ENCODE peak calls at places on chromosomes 16 and 17, in six cellular contexts. Y, N, F, A, G and O are unnamed samples. For H3K4me1 and H3K9me3, the result is how much of the 10 kb centered on the place peaks cover.

GRCh38 chr17:63542218-63542545 is 8.1 kb upstream of the DCAF7 start:
- DNase-seq in Y (no peak), N (no peak), F (peak), A (peak), G (no peak), O (peak)

GRCh38 chr17:45394913-45395568 is 37.6 kb downstream of the ARHGAP27 start:
- DNase-seq in Y (peak), N (peak), F (peak), A (peak), G (peak), O (peak)

GRCh38 chr16:53224932-53225533 is 170.2 kb downstream of the CHD9 start:
- DNase-seq in Y (no peak), N (no peak), F (no peak), A (no peak), G (no peak), O (no peak)

GRCh38 chr17:74466111-74466784 is at the start of gene CD300A:
- DNase-seq in Y (peak), N (peak), F (peak), A (no peak), G (no peak), O (peak)

GRCh38 chr16:68227183-68227793 is 8.6 kb downstream of the ESRP2 start:
- DNase-seq in Y (no peak), N (no peak), F (no peak), A (peak), G (no peak), O (peak)

GRCh38 chr17:49548506-49549310 is 27.0 kb upstream of the NXPH3 start:
- DNase-seq in Y (peak), N (no peak), F (no peak), A (peak), G (peak), O (peak)

GRCh38 chr17:51961689-51962088 is 196.8 kb downstream of the CA10 start:
- DNase-seq in Y (no peak), N (no peak), F (no peak), A (no peak), G (no peak), O (no peak)

GRCh38 chr16:56910654-56911539 is 21.0 kb upstream of the HERPUD1 start:
- DNase-seq in Y (peak), N (no peak), F (no peak), A (no peak), G (peak), O (peak)

GRCh38 chr16:67428146-67428731 is 2.7 kb upstream of the HSD11B2 start:
- DNase-seq in Y (peak), N (peak), F (peak), A (peak), G (peak), O (peak)

GRCh38 chr17:44747566-44747965 is 11.2 kb upstream of the ADAM11 start:
- DNase-seq in Y (no peak), N (no peak), F (no peak), A (no peak), G (no peak), O (peak)

GRCh38 chr17:8264320-8264719 is 15.2 kb downstream of the PFAS start:
- DNase-seq in Y (no peak), N (no peak), F (no peak), A (no peak), G (no peak), O (peak)

GRCh38 chr16:55035956-55036355 is 105.3 kb downstream of the IRX5 start:
- DNase-seq in Y (no peak), N (no peak), F (no peak), A (no peak), G (no peak), O (peak)

GRCh38 chr16:55037051-55037450 is 106.4 kb downstream of the IRX5 start:
- DNase-seq in Y (no peak), N (no peak), F (no peak), A (no peak), G (no peak), O (no peak)

GRCh38 chr16:55033225-55034156 is 102.8 kb downstream of the IRX5 start:
- DNase-seq in Y (no peak), N (no peak), F (no peak), A (no peak), G (no peak), O (no peak)

GRCh38 chr16:55036371-55036821 is 105.7 kb downstream of the IRX5 start:
- DNase-seq in Y (no peak), N (no peak), F (no peak), A (no peak), G (no peak), O (no peak)

DNA sequence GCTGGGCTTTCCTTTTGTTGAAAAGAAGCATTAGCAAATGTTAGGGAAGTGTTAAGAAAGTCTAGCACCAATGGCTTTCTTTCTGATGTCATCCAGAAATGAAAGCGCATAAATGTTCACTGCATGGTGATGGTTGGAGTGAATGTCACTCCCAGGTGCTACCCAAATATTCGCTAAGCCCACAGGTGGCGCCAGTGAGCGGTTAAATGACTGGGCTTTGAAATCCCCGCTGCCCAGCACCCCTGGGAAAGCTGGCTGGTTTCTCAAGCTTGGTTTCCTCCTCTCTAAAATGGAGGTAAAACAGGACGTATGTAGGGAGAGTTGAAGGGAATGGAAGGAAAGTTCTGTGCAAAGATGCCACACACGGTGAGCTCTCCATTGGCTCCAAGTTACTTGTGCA is 104.4 kb downstream of the IRX5 start:
- DNase-seq in Y (no peak), N (peak), F (no peak), A (peak), G (no peak), O (no peak)
- TF ChIP-seq CTCF in Y (peak), N (peak), F (peak), A (peak), G (no peak), O (peak)

GRCh38 chr17:59840329-59840907 is 52.3 kb downstream of the TUBD1 start:
- DNase-seq in Y (no peak), N (no peak), F (no peak), A (no peak), G (peak), O (peak)
- H3K4me1 ChIP-seq in Y (under half), N (under half), F (under half), A (under half), G (under half), O (under half)

DNA sequence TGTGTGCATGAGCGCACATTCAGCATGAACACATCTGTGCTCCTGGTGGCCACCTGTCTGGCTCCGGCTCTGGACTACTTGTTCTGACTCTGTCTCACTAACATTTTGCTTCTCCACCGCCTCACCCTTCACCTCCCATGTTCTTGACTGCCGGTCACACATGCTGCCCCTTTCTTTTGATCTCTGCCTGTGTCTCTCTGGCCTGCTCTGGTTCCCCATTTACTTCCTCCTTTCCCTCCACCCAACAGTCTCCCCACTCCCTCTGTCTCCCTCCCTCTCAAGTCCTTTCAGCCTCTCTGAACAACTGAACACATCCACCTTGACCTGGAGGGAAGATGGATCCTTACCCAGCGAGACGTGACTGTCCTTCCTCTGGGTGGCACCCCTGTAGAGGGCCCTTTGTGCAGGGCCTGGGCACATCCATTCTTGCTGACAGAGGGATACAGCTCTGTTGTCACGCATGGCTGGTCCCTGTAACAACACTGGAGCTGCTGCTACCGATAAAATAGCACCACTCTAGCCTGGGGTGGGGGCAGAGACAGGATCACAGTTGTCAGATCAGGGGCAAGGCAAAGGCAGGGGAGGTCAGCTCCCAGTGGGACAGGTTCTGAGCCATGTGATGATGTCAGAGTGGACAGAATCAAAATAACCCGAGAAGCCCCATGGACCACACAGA is 11.0 kb downstream of the ZSCAN32 start:
- DNase-seq in Y (no peak), N (no peak), F (no peak), A (no peak), G (no peak), O (no peak)
- H3K9me3 ChIP-seq in Y (under half), N (under half), F (under half), A (under half), G (under half), O (under half)

DNA sequence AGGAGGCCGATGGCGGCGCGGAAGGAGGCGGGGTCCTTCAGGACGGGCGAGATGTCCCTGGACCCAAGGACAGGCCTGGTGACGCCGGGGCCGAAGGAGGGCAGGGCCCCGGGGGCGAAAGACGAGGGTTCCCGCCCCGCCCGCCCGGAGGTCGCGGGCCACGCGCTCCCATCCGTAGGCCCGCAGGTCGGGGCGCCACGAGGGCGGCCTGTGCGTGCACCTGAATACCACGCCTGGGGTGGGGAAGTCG is 203 bp downstream of the APRT start:
- DNase-seq in Y (no peak), N (no peak), F (no peak), A (no peak), G (no peak), O (no peak)
- TF ChIP-seq CTCF in Y (no peak), N (no peak), F (no peak), A (no peak), G (no peak), O (no peak)

GRCh38 chr16:30895592-30896202 is 717 bp upstream of the CTF1 start:
- DNase-seq in Y (no peak), N (no peak), F (no peak), A (no peak), G (no peak), O (peak)
- H3K4me1 ChIP-seq in Y (under half), N (under half), F (under half), A (under half), G (under half), O (under half)

GRCh38 chr16:75477680-75478473 is 13.4 kb upstream of the TMEM170A start:
- DNase-seq in Y (no peak), N (no peak), F (no peak), A (no peak), G (no peak), O (no peak)

GRCh38 chr16:75475420-75475847 is 10.9 kb upstream of the TMEM170A start:
- DNase-seq in Y (no peak), N (no peak), F (no peak), A (no peak), G (no peak), O (no peak)

GRCh38 chr16:75471723-75472634 is 7.5 kb upstream of the TMEM170A start:
- DNase-seq in Y (peak), N (peak), F (peak), A (peak), G (peak), O (peak)

GRCh38 chr16:75476817-75477216 is 12.3 kb upstream of the TMEM170A start:
- DNase-seq in Y (no peak), N (no peak), F (no peak), A (no peak), G (no peak), O (no peak)

GRCh38 chr16:75472908-75473877 is 8.7 kb upstream of the TMEM170A start:
- DNase-seq in Y (no peak), N (no peak), F (no peak), A (no peak), G (no peak), O (no peak)
- H3K9me3 ChIP-seq in Y (under half), N (under half), F (under half), A (under half), G (under half), O (under half)

GRCh38 chr17:59107306-59107670 is 608 bp upstream of the TRIM37 start:
- DNase-seq in Y (no peak), N (no peak), F (no peak), A (no peak), G (no peak), O (no peak)
- TF ChIP-seq CTCF in Y (no peak), N (no peak), F (no peak), A (no peak), G (no peak), O (no peak)

GRCh38 chr16:9102379-9102778 is 10.9 kb downstream of the HAPSTR1 start:
- DNase-seq in Y (no peak), N (no peak), F (no peak), A (no peak), G (peak), O (peak)
- H3K4me1 ChIP-seq in Y (half or more), N (under half), F (under half), A (under half), G (under half), O (half or more)